ENCODE peak calls at places on chromosomes 6 and 20, in ten cellular contexts. B, H, T, X, R, J, F, Z, G and K are unnamed samples.

GRCh38 chr6:52356017-52356416 is 5.9 kb upstream of the PAQR8 start:
- DNase-seq in B (no peak), H (no peak), T (no peak), X (no peak), R (no peak), J (no peak), F (no peak), Z (no peak), G (no peak), K (no peak)

GRCh38 chr20:51404297-51405060 is 138.0 kb downstream of the NFATC2 start:
- DNase-seq in B (no peak), H (no peak), T (no peak), X (peak; percentile 67), R (no peak), J (peak; percentile 44), F (peak; percentile 80), Z (no peak), G (no peak), K (peak; percentile 90)

GRCh38 chr6:166423781-166424180 is 41.0 kb upstream of the MPC1 start:
- DNase-seq in B (no peak), H (peak; percentile 76), T (no peak), X (peak; percentile 41), R (no peak), J (no peak), F (no peak), Z (no peak), G (no peak), K (no peak)

GRCh38 chr6:35090734-35091133 is 50.4 kb downstream of the TCP11 start:
- DNase-seq in B (peak; percentile 16), H (no peak), T (no peak), X (peak; percentile 55), R (no peak), J (no peak), F (no peak), Z (no peak), G (no peak), K (no peak)

GRCh38 chr6:1596088-1596852 is 13.4 kb upstream of the FOXC1 start:
- DNase-seq in B (peak; percentile 85), H (peak; percentile 53), T (no peak), X (peak; percentile 79), R (peak; percentile 33), J (peak; percentile 59), F (peak; percentile 68), Z (no peak), G (peak; percentile 79), K (peak; percentile 56)

GRCh38 chr6:66662196-66662595 is 955.2 kb upstream of the EYS start:
- DNase-seq in B (no peak), H (no peak), T (no peak), X (no peak), R (peak; percentile 58), J (no peak), F (no peak), Z (no peak), G (no peak), K (no peak)

GRCh38 chr6:29487660-29488059 is at the start of gene MAS1L:
- DNase-seq in B (no peak), H (no peak), T (no peak), X (no peak), R (no peak), J (no peak), F (no peak), Z (no peak), G (no peak), K (no peak)

GRCh38 chr6:82298012-82298411 is 50.5 kb upstream of the IBTK start:
- DNase-seq in B (no peak), H (no peak), T (no peak), X (no peak), R (peak; percentile 16), J (no peak), F (no peak), Z (peak; percentile 4), G (no peak), K (no peak)

GRCh38 chr6:6856538-6857523 is 250.9 kb upstream of the RREB1 start:
- DNase-seq in B (peak; percentile 55), H (peak; percentile 16), T (no peak), X (peak; percentile 84), R (peak; percentile 47), J (peak; percentile 14), F (no peak), Z (no peak), G (peak; percentile 83), K (peak; percentile 71)

GRCh38 chr20:58260006-58260405 is 31.6 kb upstream of the ANKRD60 start:
- DNase-seq in B (peak; percentile 31), H (no peak), T (no peak), X (no peak), R (no peak), J (no peak), F (no peak), Z (no peak), G (no peak), K (no peak)

GRCh38 chr20:63159826-63160640 is 55.9 kb downstream of the YTHDF1 start:
- DNase-seq in B (no peak), H (no peak), T (no peak), X (no peak), R (no peak), J (no peak), F (no peak), Z (no peak), G (peak; percentile 30), K (no peak)

GRCh38 chr6:32153835-32154513 is at the start of gene PPT2:
- DNase-seq in B (peak; percentile 91), H (peak; percentile 84), T (peak; percentile 60), X (peak; percentile 83), R (peak; percentile 90), J (peak; percentile 85), F (peak; percentile 37), Z (peak; percentile 88), G (peak; percentile 97), K (peak; percentile 83)

GRCh38 chr20:44861547-44862006 is 23.9 kb upstream of the YWHAB start:
- DNase-seq in B (peak; percentile 92), H (peak; percentile 12), T (peak; percentile 26), X (no peak), R (peak; percentile 14), J (no peak), F (no peak), Z (no peak), G (peak; percentile 67), K (no peak)